ENCODE peak calls at places on chromosomes 3 and 15, in five cellular contexts. F is epithelial cell of esophagus, T is GM23338, K is fibroblast of the aortic adventitia, V is stomach. R is an unnamed sample.

GRCh38 chr15:88871313-88871712 is 24.0 kb downstream of the HAPLN3 start:
- DNase-seq in F (no peak), T (no peak), K (no peak), V (no peak), R (no peak)

GRCh38 chr15:91186892-91187644 is 87.0 kb downstream of the SV2B start:
- DNase-seq in F (peak), T (peak), K (peak), V (no peak), R (peak)

GRCh38 chr3:54830658-54831057 is 97.2 kb downstream of the LRTM1 start:
- DNase-seq in F (peak), T (peak), K (peak), V (no peak), R (no peak)

GRCh38 chr15:48414015-48414414 is 82.8 kb downstream of the DUT start:
- DNase-seq in F (no peak), T (no peak), K (peak), V (no peak), R (no peak)

GRCh38 chr3:129068291-129068886 is 7.8 kb downstream of the GP9 start:
- DNase-seq in F (peak), T (peak), K (no peak), V (no peak), R (no peak)

GRCh38 chr3:29955413-29955812 is 651.0 kb upstream of the TGFBR2 start:
- DNase-seq in F (peak), T (no peak), K (no peak), V (no peak), R (no peak)

GRCh38 chr3:56157693-56158092 is 310.6 kb downstream of the ERC2 start:
- DNase-seq in F (no peak), T (no peak), K (peak), V (no peak), R (no peak)

GRCh38 chr15:65869954-65870871 is 922 bp downstream of the RAB11A start:
- DNase-seq in F (peak), T (peak), K (peak), V (peak), R (no peak)

GRCh38 chr3:58025824-58026579 is 17.8 kb downstream of the FLNB start:
- DNase-seq in F (peak), T (no peak), K (peak), V (peak), R (no peak)

GRCh38 chr15:85333132-85333831 is 47.1 kb upstream of the AKAP13 start:
- DNase-seq in F (no peak), T (no peak), K (peak), V (no peak), R (no peak)

DNA sequence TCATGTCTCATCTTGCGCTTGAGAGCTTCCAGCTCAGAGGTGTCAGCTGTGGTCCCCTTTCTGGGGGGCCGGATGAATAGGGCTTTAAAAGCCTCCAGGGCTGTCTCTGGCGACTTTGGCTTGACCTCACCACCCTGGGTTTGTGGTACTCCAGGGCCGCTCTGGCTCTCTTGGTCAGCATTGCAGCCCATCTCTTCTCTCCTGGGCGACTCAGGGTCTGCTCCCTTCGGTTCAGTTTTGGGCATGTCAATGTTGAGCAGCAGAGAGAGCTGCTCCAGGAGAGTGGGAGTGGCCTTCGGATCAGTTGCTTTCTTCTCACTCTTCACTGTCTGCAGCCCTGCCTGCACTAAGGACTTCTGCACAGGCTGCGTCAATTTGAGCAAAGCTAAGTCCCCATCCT is 127.9 kb downstream of the FMN1 start:
- DNase-seq in F (no peak), T (no peak), K (no peak), V (no peak), R (no peak)
- H3K4me3 ChIP-seq in F (no peak), T (peak), K (no peak), V (peak), R (no peak)

DNA sequence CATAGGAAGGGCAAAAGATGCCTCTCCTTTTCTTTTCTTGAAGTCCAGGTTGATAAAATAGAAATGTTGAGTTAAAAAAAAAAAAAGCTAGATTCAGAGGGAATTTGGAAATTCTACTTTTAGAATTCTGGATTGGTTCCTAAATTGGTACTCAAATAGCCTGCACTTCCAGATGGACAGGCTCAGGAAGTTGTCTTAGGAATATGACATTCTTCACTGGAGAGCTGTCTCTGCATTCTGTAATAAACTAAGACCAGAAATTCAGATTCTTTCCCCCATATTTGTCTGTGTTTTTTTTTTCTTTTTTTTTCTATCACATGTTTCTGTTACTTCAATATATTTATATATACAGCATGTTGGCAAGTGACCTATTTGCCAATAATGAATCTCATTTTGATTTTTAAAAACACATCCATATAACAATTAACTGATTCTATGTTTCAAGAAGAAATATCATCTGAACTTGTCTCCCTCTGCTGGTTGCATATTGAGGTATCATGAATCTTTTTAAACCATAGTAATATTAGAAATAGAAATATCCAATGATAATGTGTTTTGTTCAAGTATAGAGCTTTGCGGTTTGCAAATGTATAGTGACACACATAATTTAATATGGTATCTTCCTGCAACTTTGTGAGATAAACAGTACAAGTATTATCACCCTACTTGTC is 8.5 kb upstream of the LSAMP start:
- DNase-seq in F (no peak), T (no peak), K (peak), V (no peak), R (no peak)
- TF ChIP-seq CTCF in F (no peak), T (no peak), K (peak), V (no peak), R (peak)

GRCh38 chr15:96495386-96495785 is 164.9 kb downstream of the NR2F2 start:
- DNase-seq in F (no peak), T (no peak), K (no peak), V (no peak), R (no peak)
- H3K4me3 ChIP-seq in F (no peak), T (no peak), K (no peak), V (no peak), R (no peak)

GRCh38 chr15:30905821-30906220 is 2.1 kb downstream of the FAN1 start:
- DNase-seq in F (no peak), T (peak), K (no peak), V (no peak), R (no peak)
- TF ChIP-seq CTCF in F (no peak), T (peak), K (peak), V (no peak), R (peak)

GRCh38 chr3:179738998-179739397 is 86.2 kb downstream of the USP13 start:
- DNase-seq in F (no peak), T (no peak), K (no peak), V (no peak), R (no peak)
- H3K4me3 ChIP-seq in F (no peak), T (no peak), K (no peak), V (no peak), R (no peak)